ENCODE peak calls at places on chromosomes 1 and 21, in nine cellular contexts. M is prostate gland; Y is ovary; L is lower lobe of right lung; D is left ventricle myocardium inferior; A is pancreas; I is CD8-positive, alpha-beta T cell; J is tibial artery; F is thoracic aorta. E is an unnamed sample.

GRCh38 chr1:53726009-53726600 is 12.9 kb downstream of the GLIS1 start:
- DNase-seq in M (no peak), A (no peak), F (no peak), Y (no peak), L (no peak), J (no peak), I (no peak), D (no peak), E (no peak)

GRCh38 chr1:151710187-151710586 is 6.4 kb downstream of the CELF3 start:
- DNase-seq in F (no peak), I (no peak), J (no peak), L (no peak), M (no peak), Y (no peak), A (no peak), D (no peak), E (no peak)

GRCh38 chr21:37166733-37167132 is 93.7 kb downstream of the TTC3 start:
- DNase-seq in F (no peak), D (no peak), L (no peak), J (no peak), Y (no peak), M (no peak), I (no peak), A (no peak), E (no peak)

GRCh38 chr21:35237287-35237686 is 188.2 kb upstream of the RUNX1 start:
- DNase-seq in Y (no peak), L (no peak), I (no peak), A (no peak), D (no peak), F (no peak), M (no peak), J (no peak), E (no peak)

GRCh38 chr1:190444464-190444863 is 33.2 kb downstream of the BRINP3 start:
- DNase-seq in A (no peak), L (no peak), D (no peak), I (no peak), F (no peak), M (no peak), J (no peak), Y (no peak), E (no peak)

GRCh38 chr1:244210884-244211558 is 159.9 kb downstream of the ZBTB18 start:
- DNase-seq in M (no peak), D (no peak), F (no peak), J (no peak), L (no peak), A (no peak), I (no peak), Y (no peak), E (no peak)

GRCh38 chr1:62184291-62184690 is 10.4 kb upstream of the L1TD1 start:
- DNase-seq in M (no peak), I (no peak), Y (no peak), F (no peak), A (no peak), J (no peak), L (no peak), D (no peak), E (no peak)

GRCh38 chr1:160104520-160104885 is 6.1 kb upstream of the IGSF8 start:
- DNase-seq in I (no peak), M (no peak), F (no peak), J (no peak), A (no peak), Y (no peak), L (no peak), D (no peak), E (no peak)

GRCh38 chr21:29793712-29794111 is 146.1 kb downstream of the GRIK1 start:
- DNase-seq in A (no peak), D (no peak), M (no peak), L (no peak), J (no peak), F (no peak), Y (no peak), I (no peak), E (no peak)

GRCh38 chr21:29789393-29789792 is 150.4 kb downstream of the GRIK1 start:
- DNase-seq in Y (no peak), A (no peak), F (no peak), L (no peak), I (no peak), D (no peak), J (no peak), M (no peak), E (no peak)

GRCh38 chr21:29786509-29786908 is 153.3 kb downstream of the GRIK1 start:
- DNase-seq in J (no peak), I (no peak), F (no peak), M (no peak), Y (no peak), D (no peak), A (no peak), L (no peak), E (no peak)

GRCh38 chr21:29787011-29787909 is 152.5 kb downstream of the GRIK1 start:
- DNase-seq in D (no peak), F (no peak), A (no peak), Y (no peak), I (no peak), L (no peak), M (no peak), J (no peak), E (no peak)

DNA sequence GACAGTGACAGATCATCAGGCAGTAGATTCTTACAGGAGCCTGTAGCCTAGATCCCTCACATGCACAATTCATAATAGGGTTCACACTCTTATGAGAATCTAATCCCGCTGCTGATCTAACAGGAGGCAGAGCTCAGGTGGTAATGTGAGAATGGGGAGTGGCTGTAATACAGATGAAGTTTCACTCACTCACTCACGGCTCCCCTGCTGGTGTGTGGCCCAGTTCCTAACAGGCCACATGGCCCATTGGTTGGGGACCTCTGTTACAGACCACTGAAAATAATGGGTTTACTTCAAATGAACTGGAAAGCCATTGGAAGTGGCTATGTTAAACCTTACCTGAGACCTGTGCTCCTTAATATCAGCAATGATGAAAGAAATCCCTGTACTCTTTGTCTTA is 151.0 kb downstream of the GRIK1 start:
- DNase-seq in M (no peak), J (no peak), D (no peak), L (no peak), A (no peak), I (no peak), F (no peak), Y (no peak), E (no peak)
- H3K4me1 ChIP-seq in M (no peaks in the 10 kb centered on the region), J (no peaks in the 10 kb centered on the region), D (no peaks in the 10 kb centered on the region), L (no peaks in the 10 kb centered on the region), A (peaks cover 16% of the 10 kb centered on the region), I (no peaks in the 10 kb centered on the region), F (no peaks in the 10 kb centered on the region), Y (no peaks in the 10 kb centered on the region), E (no peaks in the 10 kb centered on the region)

GRCh38 chr1:117615474-117615873 is 9.6 kb downstream of the TENT5C start:
- DNase-seq in J (no peak), I (peak; percentile 24), A (no peak), L (no peak), Y (no peak), D (no peak), M (no peak), F (no peak), E (no peak)

GRCh38 chr1:117613969-117614865 is 8.4 kb downstream of the TENT5C start:
- DNase-seq in F (no peak), L (no peak), A (no peak), D (no peak), M (no peak), J (no peak), Y (no peak), I (no peak), E (no peak)

GRCh38 chr1:117616967-117617366 is 11.1 kb downstream of the TENT5C start:
- DNase-seq in I (no peak), M (no peak), Y (no peak), L (no peak), J (no peak), F (no peak), D (no peak), A (no peak), E (no peak)

GRCh38 chr1:117618450-117619122 is 12.7 kb downstream of the TENT5C start:
- DNase-seq in D (no peak), F (no peak), M (no peak), A (no peak), J (no peak), L (no peak), I (no peak), Y (no peak), E (no peak)

DNA sequence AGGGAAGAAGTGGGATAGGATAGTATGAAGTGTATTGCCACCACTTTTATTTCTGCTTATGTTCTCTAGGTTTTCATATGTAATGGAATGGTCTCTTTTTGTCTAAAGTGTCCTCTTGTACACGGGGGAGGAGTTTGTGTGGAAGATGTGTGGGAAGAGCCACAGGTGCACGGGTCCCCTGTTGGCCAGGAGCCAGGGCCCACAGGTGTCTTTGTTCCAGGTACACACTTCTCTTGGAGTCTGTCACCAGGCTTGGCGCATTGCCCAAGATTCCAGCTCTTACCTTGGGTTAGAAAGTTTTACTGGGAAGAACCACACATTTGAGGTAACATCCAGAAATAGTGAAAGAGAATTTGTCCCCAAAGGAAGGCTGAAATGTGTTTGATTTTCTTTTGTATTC is 10.5 kb downstream of the TENT5C start:
- DNase-seq in Y (no peak), A (peak; percentile 93), L (no peak), F (no peak), D (no peak), I (no peak), J (no peak), M (no peak), E (no peak)
- H3K4me1 ChIP-seq in Y (peaks cover 3% of the 10 kb centered on the region), A (peaks cover 68% of the 10 kb centered on the region), L (peaks cover 41% of the 10 kb centered on the region), F (peaks cover 8% of the 10 kb centered on the region), D (peaks cover 60% of the 10 kb centered on the region), I (peaks cover 11% of the 10 kb centered on the region), J (peaks cover 4% of the 10 kb centered on the region), M (peaks cover 4% of the 10 kb centered on the region), E (no peaks in the 10 kb centered on the region)

DNA sequence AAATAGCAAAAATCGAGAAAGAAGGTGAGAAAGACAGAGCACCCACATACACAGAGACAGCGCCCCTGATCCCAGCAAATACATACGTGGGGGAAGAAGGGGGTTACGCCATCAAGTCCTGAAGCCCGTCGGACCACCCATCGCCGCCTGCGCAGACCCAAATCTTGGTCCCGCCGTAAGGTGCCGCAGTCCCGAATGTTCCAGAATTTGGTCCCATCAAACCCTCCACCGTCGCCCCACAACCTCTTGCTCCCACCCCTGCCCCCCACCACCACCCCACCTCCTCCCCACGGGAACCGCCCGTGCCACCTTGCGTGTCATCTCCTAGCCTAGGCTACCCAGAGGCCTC is 71.7 kb downstream of the CD46 start:
- DNase-seq in D (no peak), M (no peak), F (no peak), J (no peak), I (no peak), Y (no peak), L (no peak), A (no peak), E (no peak)
- H3K4me1 ChIP-seq in D (peaks cover 98% of the 10 kb centered on the region), M (peaks cover 53% of the 10 kb centered on the region), F (peaks cover 40% of the 10 kb centered on the region), J (peaks cover 56% of the 10 kb centered on the region), I (peaks cover 73% of the 10 kb centered on the region), Y (peaks cover 43% of the 10 kb centered on the region), L (peaks cover 84% of the 10 kb centered on the region), A (peaks cover 39% of the 10 kb centered on the region), E (peaks cover 82% of the 10 kb centered on the region)

DNA sequence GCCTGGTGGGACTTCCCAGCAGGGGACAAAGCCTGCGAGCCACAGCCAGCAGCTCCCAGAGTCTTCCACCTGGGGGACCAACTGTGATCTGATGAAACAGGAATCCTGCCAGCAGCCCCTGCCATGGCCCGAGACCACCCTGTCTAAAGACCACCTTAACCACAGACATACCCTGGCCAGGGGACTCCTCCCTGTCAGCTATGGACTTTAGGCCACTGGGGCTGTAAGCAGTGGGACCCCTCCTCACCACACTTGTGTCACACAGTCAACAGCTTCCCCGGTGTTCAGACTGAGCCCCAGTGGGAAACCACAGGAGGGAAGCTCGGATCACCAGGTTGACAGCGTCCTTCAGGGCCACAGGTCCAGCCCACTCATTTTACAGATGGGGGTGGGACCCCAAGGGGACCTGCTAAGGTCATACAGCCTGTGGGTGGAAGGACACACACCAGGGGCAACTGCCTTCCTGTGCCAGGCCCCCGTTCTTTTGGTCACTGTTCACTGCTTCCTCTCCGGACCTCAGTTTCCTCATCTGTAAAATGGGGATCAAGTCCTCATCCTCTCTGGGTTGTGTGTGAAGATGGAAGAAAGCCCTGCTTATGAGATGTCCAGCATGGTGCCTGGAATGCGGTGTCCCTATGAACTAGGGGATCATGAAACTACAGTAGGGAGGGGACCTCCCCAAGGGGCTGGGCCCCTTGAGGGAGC is 11.4 kb downstream of the EPHA2 start:
- DNase-seq in J (no peak), D (no peak), I (no peak), L (no peak), M (no peak), Y (no peak), A (no peak), F (no peak), E (no peak)
- H3K4me1 ChIP-seq in J (peaks cover 47% of the 10 kb centered on the region), D (peaks cover 99% of the 10 kb centered on the region), I (no peaks in the 10 kb centered on the region), L (peaks cover 80% of the 10 kb centered on the region), M (peaks cover 8% of the 10 kb centered on the region), Y (peaks cover 21% of the 10 kb centered on the region), A (peaks cover 11% of the 10 kb centered on the region), F (peaks cover 28% of the 10 kb centered on the region), E (no peaks in the 10 kb centered on the region)

E was measured in sigmoid colon.